ENCODE peak calls at places on chromosomes 16 and 17, in seven cellular contexts. H, B, I, Y, E, S and X are unnamed samples. For H3K4me1, the result is how much of the 10 kb centered on the place peaks cover.

GRCh38 chr16:14428043-14428442 is 202.0 kb downstream of the PARN start:
- DNase-seq in H (no peak), B (no peak), I (no peak), Y (no peak), E (no peak), S (no peak), X (no peak)

GRCh38 chr16:79703066-79703465 is 102.5 kb upstream of the MAF start:
- DNase-seq in H (no peak), B (no peak), I (no peak), Y (no peak), E (no peak), S (no peak), X (no peak)

GRCh38 chr16:23563186-23563585 is 5.7 kb downstream of the UBFD1 start:
- DNase-seq in H (no peak), B (no peak), I (no peak), Y (no peak), E (no peak), S (no peak), X (no peak)

GRCh38 chr17:49836111-49837030 is 11.5 kb downstream of the TAC4 start:
- DNase-seq in H (no peak), B (no peak), I (peak), Y (peak), E (no peak), S (no peak), X (no peak)

GRCh38 chr16:48561960-48562393 is 48.0 kb downstream of the N4BP1 start:
- DNase-seq in H (no peak), B (no peak), I (peak), Y (no peak), E (no peak), S (no peak), X (no peak)

GRCh38 chr17:70099267-70099666 is 24.2 kb downstream of the KCNJ16 start:
- DNase-seq in H (no peak), B (no peak), I (no peak), Y (no peak), E (no peak), S (no peak), X (no peak)

GRCh38 chr17:1764274-1764673 is 2.4 kb downstream of the SERPINF1 start:
- DNase-seq in H (peak), B (peak), I (peak), Y (no peak), E (peak), S (no peak), X (no peak)

GRCh38 chr17:81034779-81035388 is at the start of gene BAIAP2:
- DNase-seq in H (peak), B (peak), I (peak), Y (peak), E (peak), S (peak), X (peak)

GRCh38 chr17:81025756-81026155 is 9.2 kb upstream of the BAIAP2 start:
- DNase-seq in H (no peak), B (no peak), I (no peak), Y (no peak), E (no peak), S (no peak), X (peak)

GRCh38 chr17:76929148-76929547 is 60.9 kb downstream of the MGAT5B start:
- DNase-seq in H (no peak), B (no peak), I (no peak), Y (no peak), E (no peak), S (no peak), X (no peak)

GRCh38 chr17:81877569-81877968 is 6.4 kb upstream of the ARHGDIA start:
- DNase-seq in H (no peak), B (no peak), I (no peak), Y (no peak), E (no peak), S (no peak), X (no peak)

GRCh38 chr17:40915199-40915661 is 22.2 kb downstream of the KRT23 start:
- DNase-seq in H (no peak), B (no peak), I (peak), Y (no peak), E (no peak), S (no peak), X (no peak)

GRCh38 chr16:82695806-82696205 is 69.0 kb downstream of the CDH13 start:
- DNase-seq in H (no peak), B (no peak), I (peak), Y (no peak), E (no peak), S (no peak), X (no peak)

GRCh38 chr16:85524630-85525463 is 88.3 kb upstream of the GSE1 start:
- DNase-seq in H (no peak), B (peak), I (peak), Y (no peak), E (peak), S (no peak), X (no peak)

GRCh38 chr16:9185396-9185795 is 94.0 kb downstream of the HAPSTR1 start:
- DNase-seq in H (no peak), B (no peak), I (no peak), Y (no peak), E (no peak), S (no peak), X (no peak)

GRCh38 chr17:57552114-57552601 is 192.9 kb downstream of the CCDC182 start:
- DNase-seq in H (peak), B (no peak), I (peak), Y (no peak), E (no peak), S (peak), X (no peak)

GRCh38 chr17:36936455-36936934 is 780 bp upstream of the LHX1 start:
- DNase-seq in H (no peak), B (no peak), I (no peak), Y (no peak), E (no peak), S (peak), X (no peak)

GRCh38 chr17:44707755-44708400 is 587 bp upstream of the DBF4B start:
- DNase-seq in H (no peak), B (no peak), I (peak), Y (no peak), E (no peak), S (no peak), X (no peak)

GRCh38 chr17:21505819-21506815 is 130.0 kb downstream of the KCNJ12 start:
- DNase-seq in H (no peak), B (no peak), I (no peak), Y (no peak), E (no peak), S (peak), X (no peak)

GRCh38 chr17:29388937-29389336 is 1.2 kb upstream of the TAOK1 start:
- DNase-seq in H (no peak), B (no peak), I (no peak), Y (no peak), E (no peak), S (no peak), X (no peak)

GRCh38 chr17:76131061-76131691 is 9.9 kb downstream of the FOXJ1 start:
- DNase-seq in H (no peak), B (no peak), I (no peak), Y (no peak), E (peak), S (peak), X (no peak)

GRCh38 chr16:31386157-31386984 is 6.8 kb upstream of the ITGAD start:
- DNase-seq in H (peak), B (no peak), I (peak), Y (no peak), E (no peak), S (peak), X (peak)

GRCh38 chr17:48553837-48554236 is 8.9 kb upstream of the HOXB2 start:
- DNase-seq in H (no peak), B (no peak), I (no peak), Y (no peak), E (no peak), S (no peak), X (no peak)

GRCh38 chr16:66933776-66934137 is 445 bp downstream of the CIAO2B start:
- DNase-seq in H (no peak), B (no peak), I (no peak), Y (no peak), E (no peak), S (no peak), X (no peak)

GRCh38 chr16:19094542-19095365 is 19.0 kb upstream of the ITPRIPL2 start:
- DNase-seq in H (no peak), B (no peak), I (no peak), Y (no peak), E (no peak), S (peak), X (no peak)

GRCh38 chr17:2027528-2028233 is 2.3 kb upstream of the DPH1 start:
- DNase-seq in H (no peak), B (no peak), I (peak), Y (no peak), E (no peak), S (no peak), X (no peak)

GRCh38 chr16:909281-910000 is 61.3 kb downstream of the LMF1 start:
- DNase-seq in H (peak), B (no peak), I (no peak), Y (no peak), E (peak), S (no peak), X (no peak)

GRCh38 chr16:21524068-21524751 is 75.2 kb upstream of the METTL9 start:
- DNase-seq in H (no peak), B (no peak), I (no peak), Y (no peak), E (peak), S (no peak), X (no peak)

GRCh38 chr16:24116989-24117388 is 139.1 kb upstream of the CACNG3 start:
- DNase-seq in H (no peak), B (no peak), I (no peak), Y (no peak), E (no peak), S (no peak), X (no peak)

GRCh38 chr16:83538707-83539106 is 269.1 kb upstream of the HSBP1 start:
- DNase-seq in H (no peak), B (no peak), I (no peak), Y (no peak), E (no peak), S (no peak), X (no peak)

GRCh38 chr17:1709971-1710806 is at the start of gene TLCD2:
- DNase-seq in H (no peak), B (peak), I (peak), Y (no peak), E (peak), S (peak), X (peak)

GRCh38 chr17:79009397-79010303 is at the start of gene CANT1:
- DNase-seq in H (peak), B (no peak), I (peak), Y (no peak), E (peak), S (peak), X (peak)

GRCh38 chr16:88458039-88458772 is 5.1 kb downstream of the ZFPM1 start:
- DNase-seq in H (no peak), B (no peak), I (peak), Y (no peak), E (no peak), S (no peak), X (no peak)
- H3K4me1 ChIP-seq in H (under half), B (half or more), I (under half), Y (under half), E (half or more), S (under half), X (under half)

GRCh38 chr17:42159796-42160551 is 5.2 kb upstream of the RAB5C start:
- DNase-seq in H (no peak), B (no peak), I (no peak), Y (no peak), E (no peak), S (no peak), X (no peak)

GRCh38 chr17:42165751-42166150 is 11.0 kb upstream of the RAB5C start:
- DNase-seq in H (no peak), B (no peak), I (no peak), Y (no peak), E (no peak), S (no peak), X (no peak)

GRCh38 chr17:42166196-42166763 is 11.5 kb upstream of the RAB5C start:
- DNase-seq in H (no peak), B (no peak), I (no peak), Y (no peak), E (no peak), S (no peak), X (no peak)

GRCh38 chr17:42163696-42164407 is 9.1 kb upstream of the RAB5C start:
- DNase-seq in H (no peak), B (no peak), I (no peak), Y (no peak), E (no peak), S (no peak), X (no peak)

DNA sequence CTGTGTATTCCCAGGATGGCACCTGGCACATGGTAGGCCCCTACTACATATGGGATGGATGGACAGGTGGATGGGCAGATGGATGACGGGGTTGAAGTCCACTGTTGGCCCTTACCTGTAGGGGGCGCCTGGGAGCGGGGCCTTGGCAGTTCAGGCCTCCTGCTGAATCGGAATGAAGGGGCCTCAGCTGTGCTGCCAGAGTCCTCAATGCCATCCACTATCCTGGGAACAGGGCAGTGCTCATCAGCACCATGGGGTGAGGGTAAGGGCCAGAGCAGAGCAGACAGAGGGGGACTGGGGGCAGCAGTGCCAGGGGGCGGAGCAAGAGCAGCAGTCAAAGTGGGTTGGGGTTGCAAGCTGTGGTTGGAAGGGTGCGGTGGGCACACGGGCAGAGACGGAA is 8.3 kb upstream of the RAB5C start:
- DNase-seq in H (no peak), B (no peak), I (no peak), Y (no peak), E (no peak), S (peak), X (no peak)
- TF ChIP-seq CTCF in H (no peak), B (no peak), I (peak), Y (no peak), E (peak), S (peak), X (peak)

GRCh38 chr17:3963214-3964201 is 729 bp downstream of the ATP2A3 start:
- DNase-seq in H (peak), B (no peak), I (no peak), Y (no peak), E (no peak), S (peak), X (no peak)
- H3K27ac ChIP-seq in H (peak), B (no peak), I (no peak), Y (no peak), E (no peak), S (no peak), X (peak)

DNA sequence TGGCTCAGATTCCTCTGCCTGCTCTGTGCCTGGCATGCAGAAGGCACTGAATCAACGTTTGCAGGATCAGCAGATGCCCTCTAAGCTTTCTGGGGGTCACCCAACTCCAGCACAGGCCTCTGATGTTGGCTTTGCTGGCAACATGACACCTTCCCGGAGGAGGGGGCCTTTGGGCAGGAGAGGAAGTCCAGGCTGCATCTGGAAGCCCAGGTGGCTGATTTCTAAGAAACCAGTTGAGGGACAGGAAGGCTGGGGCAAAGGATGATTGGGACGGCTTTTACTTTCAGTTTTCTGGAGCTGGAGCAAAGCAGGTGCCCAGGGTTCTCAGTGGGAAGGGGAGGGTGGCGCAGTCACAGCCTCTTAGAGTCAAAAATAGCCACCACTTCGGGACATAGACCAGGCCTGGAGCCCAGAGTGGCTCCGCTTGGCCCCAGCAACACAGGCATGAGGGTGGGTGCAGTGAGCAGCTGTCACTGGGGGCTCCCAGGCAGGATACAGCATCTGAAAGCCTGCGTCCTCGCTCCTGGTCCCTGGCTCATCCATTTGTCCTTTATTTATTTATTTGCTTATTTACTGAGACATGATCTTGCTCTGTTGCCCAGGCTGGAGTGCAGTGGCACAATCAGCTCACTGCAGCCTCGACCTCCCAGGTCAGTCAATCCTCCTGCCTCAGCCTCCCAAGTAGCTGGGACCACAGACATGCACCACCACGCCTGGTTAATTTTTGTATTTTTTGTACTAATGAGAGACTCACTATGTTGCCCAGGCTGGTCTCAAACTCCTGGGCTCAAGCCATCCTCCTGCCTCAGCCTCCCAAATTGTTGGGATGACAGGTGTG is 15.1 kb downstream of the SOCS1 start:
- DNase-seq in H (no peak), B (no peak), I (no peak), Y (no peak), E (peak), S (peak), X (no peak)
- H3K4me1 ChIP-seq in H (under half), B (under half), I (under half), Y (under half), E (under half), S (under half), X (under half)

GRCh38 chr16:50368410-50369132 is at the start of gene BRD7:
- DNase-seq in H (peak), B (no peak), I (peak), Y (no peak), E (peak), S (peak), X (peak)
- TF ChIP-seq CTCF in H (no peak), B (peak), I (peak), Y (peak), E (peak), S (no peak), X (no peak)

GRCh38 chr17:64151016-64151368 is 21.0 kb upstream of the ERN1 start:
- DNase-seq in H (no peak), B (peak), I (no peak), Y (no peak), E (no peak), S (no peak), X (no peak)
- H3K27ac ChIP-seq in H (no peak), B (peak), I (no peak), Y (peak), E (peak), S (no peak), X (no peak)

GRCh38 chr17:55274371-55275255 is 9.9 kb downstream of the HLF start:
- DNase-seq in H (no peak), B (no peak), I (no peak), Y (no peak), E (no peak), S (no peak), X (no peak)

GRCh38 chr17:55273579-55274370 is 9.0 kb downstream of the HLF start:
- DNase-seq in H (no peak), B (no peak), I (no peak), Y (peak), E (peak), S (peak), X (peak)

GRCh38 chr17:55271223-55271571 is 6.4 kb downstream of the HLF start:
- DNase-seq in H (no peak), B (no peak), I (no peak), Y (no peak), E (no peak), S (no peak), X (no peak)

GRCh38 chr17:55271958-55272710 is 7.4 kb downstream of the HLF start:
- DNase-seq in H (no peak), B (no peak), I (no peak), Y (no peak), E (no peak), S (no peak), X (no peak)

GRCh38 chr17:55272711-55273578 is 8.2 kb downstream of the HLF start:
- DNase-seq in H (no peak), B (no peak), I (no peak), Y (no peak), E (no peak), S (no peak), X (no peak)
- H3K4me1 ChIP-seq in H (under half), B (half or more), I (under half), Y (under half), E (half or more), S (under half), X (under half)

DNA sequence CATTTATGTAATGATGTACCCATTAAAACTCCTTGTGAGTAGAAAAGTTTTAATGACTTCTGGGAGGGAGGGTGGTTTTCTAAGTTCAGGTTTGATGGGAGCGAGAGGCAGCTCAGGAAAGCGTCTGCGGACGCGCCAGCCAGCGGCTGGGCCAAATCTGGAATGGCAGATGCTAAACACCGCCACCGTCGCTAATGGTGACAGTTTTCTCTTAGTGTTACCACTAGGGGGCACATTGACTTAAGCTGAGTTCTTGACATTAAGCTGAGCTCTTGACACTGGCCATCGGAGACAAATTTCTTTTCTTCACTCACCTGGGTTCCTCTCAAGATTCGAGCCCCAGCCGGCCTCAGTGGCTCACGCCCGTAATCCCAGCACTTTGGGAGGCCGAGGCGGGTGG is 6.7 kb downstream of the TRPV1 start:
- DNase-seq in H (no peak), B (no peak), I (peak), Y (no peak), E (no peak), S (peak), X (peak)
- TF ChIP-seq CTCF in H (no peak), B (no peak), I (peak), Y (peak), E (peak), S (peak), X (peak)

GRCh38 chr16:2884041-2884451 is 1.0 kb downstream of the FLYWCH2 start:
- DNase-seq in H (no peak), B (no peak), I (peak), Y (no peak), E (no peak), S (no peak), X (no peak)
- H3K27ac ChIP-seq in H (no peak), B (peak), I (no peak), Y (peak), E (peak), S (no peak), X (peak)